ENCODE peak calls at places on chromosomes 5 and 9, in seven cellular contexts. One of them, this sample, is unnamed.

GRCh38 chr9:127763918-127764384 is 14.5 kb downstream of the SH2D3C start:
- DNase-seq in Calu3: peak
- DNase-seq in prostate gland: no peak
- DNase-seq in thyroid gland: peak
- DNase-seq in cardiac muscle cell: no peak
- DNase-seq in HCT116: no peak
- DNase-seq in endothelial cell: peak
- DNase-seq in this sample: peak

GRCh38 chr9:122392714-122393113 is 21.9 kb downstream of the PTGS1 start:
- DNase-seq in Calu3: no peak
- DNase-seq in thyroid gland: no peak
- DNase-seq in cardiac muscle cell: no peak
- DNase-seq in endothelial cell: no peak
- DNase-seq in prostate gland: no peak
- DNase-seq in HCT116: no peak
- DNase-seq in this sample: no peak

GRCh38 chr9:130770679-130771442 is 64.2 kb upstream of the ABL1 start:
- DNase-seq in Calu3: peak
- DNase-seq in HCT116: peak
- DNase-seq in cardiac muscle cell: peak
- DNase-seq in prostate gland: no peak
- DNase-seq in endothelial cell: no peak
- DNase-seq in thyroid gland: no peak
- DNase-seq in this sample: no peak

GRCh38 chr9:129394011-129394919 is 216.2 kb upstream of the IER5L start:
- DNase-seq in prostate gland: no peak
- DNase-seq in HCT116: no peak
- DNase-seq in endothelial cell: no peak
- DNase-seq in Calu3: no peak
- DNase-seq in cardiac muscle cell: no peak
- DNase-seq in thyroid gland: no peak
- DNase-seq in this sample: no peak

GRCh38 chr5:90640484-90641059 is 82.0 kb downstream of the ADGRV1 start:
- DNase-seq in Calu3: no peak
- DNase-seq in endothelial cell: no peak
- DNase-seq in cardiac muscle cell: peak
- DNase-seq in thyroid gland: peak
- DNase-seq in prostate gland: peak
- DNase-seq in HCT116: no peak
- DNase-seq in this sample: peak

GRCh38 chr5:87650284-87650683 is 237.6 kb upstream of the CCNH start:
- DNase-seq in HCT116: no peak
- DNase-seq in thyroid gland: no peak
- DNase-seq in cardiac muscle cell: no peak
- DNase-seq in Calu3: no peak
- DNase-seq in prostate gland: no peak
- DNase-seq in endothelial cell: no peak
- DNase-seq in this sample: no peak

GRCh38 chr9:38422555-38423245 is 1.6 kb downstream of the IGFBPL1 start:
- DNase-seq in HCT116: no peak
- DNase-seq in endothelial cell: no peak
- DNase-seq in thyroid gland: peak
- DNase-seq in Calu3: no peak
- DNase-seq in prostate gland: no peak
- DNase-seq in cardiac muscle cell: no peak
- DNase-seq in this sample: no peak

GRCh38 chr5:155008669-155009068 is 4.9 kb upstream of the KIF4B start:
- DNase-seq in thyroid gland: no peak
- DNase-seq in HCT116: peak
- DNase-seq in Calu3: no peak
- DNase-seq in cardiac muscle cell: no peak
- DNase-seq in endothelial cell: no peak
- DNase-seq in prostate gland: no peak
- DNase-seq in this sample: no peak

GRCh38 chr9:100597236-100597635 is 19.4 kb downstream of the CAVIN4 start:
- DNase-seq in endothelial cell: no peak
- DNase-seq in Calu3: no peak
- DNase-seq in cardiac muscle cell: no peak
- DNase-seq in prostate gland: no peak
- DNase-seq in HCT116: no peak
- DNase-seq in thyroid gland: no peak
- DNase-seq in this sample: no peak

GRCh38 chr9:116359958-116360357 is 206.4 kb downstream of the PAPPA start:
- DNase-seq in prostate gland: no peak
- DNase-seq in HCT116: no peak
- DNase-seq in cardiac muscle cell: no peak
- DNase-seq in thyroid gland: no peak
- DNase-seq in Calu3: no peak
- DNase-seq in endothelial cell: no peak
- DNase-seq in this sample: no peak

GRCh38 chr5:158714049-158714448 is 385.7 kb downstream of the EBF1 start:
- DNase-seq in cardiac muscle cell: no peak
- DNase-seq in thyroid gland: no peak
- DNase-seq in prostate gland: no peak
- DNase-seq in Calu3: no peak
- DNase-seq in HCT116: no peak
- DNase-seq in endothelial cell: no peak
- DNase-seq in this sample: no peak

GRCh38 chr9:135079676-135080075 is 7.8 kb upstream of the OLFM1 start:
- DNase-seq in cardiac muscle cell: no peak
- DNase-seq in HCT116: no peak
- DNase-seq in Calu3: no peak
- DNase-seq in prostate gland: no peak
- DNase-seq in thyroid gland: no peak
- DNase-seq in endothelial cell: no peak
- DNase-seq in this sample: peak

GRCh38 chr5:150263801-150264621 is 25.6 kb downstream of the CAMK2A start:
- DNase-seq in thyroid gland: peak
- DNase-seq in HCT116: peak
- DNase-seq in endothelial cell: no peak
- DNase-seq in Calu3: peak
- DNase-seq in prostate gland: peak
- DNase-seq in cardiac muscle cell: peak
- DNase-seq in this sample: peak

GRCh38 chr5:59299006-59299405 is 594.5 kb downstream of the PDE4D start:
- DNase-seq in prostate gland: no peak
- DNase-seq in thyroid gland: no peak
- DNase-seq in HCT116: no peak
- DNase-seq in endothelial cell: no peak
- DNase-seq in cardiac muscle cell: no peak
- DNase-seq in Calu3: no peak
- DNase-seq in this sample: no peak

GRCh38 chr5:180642181-180643140 is 6.9 kb downstream of the FLT4 start:
- DNase-seq in cardiac muscle cell: no peak
- DNase-seq in Calu3: no peak
- DNase-seq in thyroid gland: no peak
- DNase-seq in endothelial cell: no peak
- DNase-seq in prostate gland: no peak
- DNase-seq in HCT116: no peak
- DNase-seq in this sample: no peak

GRCh38 chr9:133057006-133057405 is 4.8 kb upstream of the CEL start:
- DNase-seq in cardiac muscle cell: no peak
- DNase-seq in thyroid gland: no peak
- DNase-seq in endothelial cell: no peak
- DNase-seq in HCT116: no peak
- DNase-seq in prostate gland: no peak
- DNase-seq in Calu3: no peak
- DNase-seq in this sample: peak

DNA sequence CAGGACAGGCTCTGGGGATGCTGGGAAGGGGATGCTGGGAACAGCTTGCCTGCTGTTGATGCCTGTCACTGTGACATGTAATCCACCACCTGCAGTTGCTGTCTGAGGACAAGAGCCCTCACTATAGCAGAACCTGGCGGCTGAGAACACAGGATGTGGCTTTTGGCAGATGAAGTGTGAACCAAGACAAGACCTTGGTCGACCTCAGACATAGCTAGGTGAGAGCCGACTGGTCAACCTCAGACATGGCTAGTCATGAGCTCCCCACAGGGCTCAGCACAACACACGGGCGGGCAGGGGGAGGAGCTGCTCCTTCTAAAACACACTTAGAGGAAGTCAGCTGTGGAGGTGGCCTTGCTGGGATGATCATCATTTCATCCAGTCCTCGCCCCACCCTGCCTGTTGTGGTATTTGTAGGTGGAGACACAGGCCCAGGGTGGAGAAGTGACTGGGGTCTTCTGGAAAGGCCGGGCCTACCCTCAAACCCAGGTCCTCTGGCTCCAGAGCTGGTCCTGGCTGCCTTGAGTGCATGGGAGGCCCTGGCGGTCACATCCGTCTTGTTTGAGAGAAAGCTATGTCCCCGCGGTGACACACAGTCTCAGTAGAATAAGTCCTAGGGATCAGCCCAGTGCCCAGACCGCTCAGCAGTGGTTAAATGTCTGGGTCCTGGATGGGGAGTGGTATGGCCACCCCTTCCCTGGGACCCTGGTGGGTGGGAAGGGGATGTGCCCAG is 6.1 kb downstream of the SUSD3 start:
- DNase-seq in Calu3: no peak
- DNase-seq in cardiac muscle cell: no peak
- DNase-seq in thyroid gland: peak
- DNase-seq in HCT116: no peak
- DNase-seq in prostate gland: peak
- DNase-seq in endothelial cell: no peak
- DNase-seq in this sample: no peak
- TF ChIP-seq CTCF in Calu3: no peak
- TF ChIP-seq CTCF in cardiac muscle cell: no peak
- TF ChIP-seq CTCF in thyroid gland: no peak
- TF ChIP-seq CTCF in HCT116: no peak
- TF ChIP-seq CTCF in prostate gland: no peak
- TF ChIP-seq CTCF in endothelial cell: no peak
- TF ChIP-seq CTCF in this sample: no peak

DNA sequence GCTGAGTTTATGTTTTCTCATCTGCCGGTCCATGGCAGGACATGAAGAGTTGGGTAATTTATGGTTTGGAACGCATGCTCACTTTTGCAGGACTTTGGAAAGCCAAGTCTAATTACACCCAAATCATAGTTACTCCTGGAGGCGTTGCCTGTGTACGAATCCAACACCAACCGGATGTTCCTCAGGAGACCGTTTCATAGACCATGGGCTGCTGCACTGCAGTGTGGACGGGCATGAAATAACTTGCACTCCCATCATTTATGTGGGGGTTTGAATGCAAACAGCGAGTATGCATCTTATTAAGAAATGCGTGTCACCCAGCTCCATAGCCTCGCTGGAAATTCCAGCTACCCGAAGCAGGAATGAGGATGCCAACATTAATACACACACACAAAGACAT is 96.1 kb upstream of the IRX2 start:
- DNase-seq in Calu3: no peak
- DNase-seq in thyroid gland: no peak
- DNase-seq in prostate gland: no peak
- DNase-seq in endothelial cell: no peak
- DNase-seq in HCT116: no peak
- DNase-seq in cardiac muscle cell: no peak
- DNase-seq in this sample: no peak
- TF ChIP-seq CTCF in Calu3: no peak
- TF ChIP-seq CTCF in thyroid gland: no peak
- TF ChIP-seq CTCF in prostate gland: no peak
- TF ChIP-seq CTCF in endothelial cell: no peak
- TF ChIP-seq CTCF in HCT116: no peak
- TF ChIP-seq CTCF in cardiac muscle cell: no peak
- TF ChIP-seq CTCF in this sample: no peak

GRCh38 chr9:126501383-126502331 is 112.1 kb upstream of the LMX1B start:
- DNase-seq in cardiac muscle cell: no peak
- DNase-seq in endothelial cell: no peak
- DNase-seq in Calu3: no peak
- DNase-seq in thyroid gland: no peak
- DNase-seq in prostate gland: no peak
- DNase-seq in HCT116: no peak
- DNase-seq in this sample: no peak
- TF ChIP-seq CTCF in cardiac muscle cell: no peak
- TF ChIP-seq CTCF in endothelial cell: no peak
- TF ChIP-seq CTCF in Calu3: no peak
- TF ChIP-seq CTCF in thyroid gland: no peak
- TF ChIP-seq CTCF in prostate gland: no peak
- TF ChIP-seq CTCF in HCT116: no peak
- TF ChIP-seq CTCF in this sample: no peak

DNA sequence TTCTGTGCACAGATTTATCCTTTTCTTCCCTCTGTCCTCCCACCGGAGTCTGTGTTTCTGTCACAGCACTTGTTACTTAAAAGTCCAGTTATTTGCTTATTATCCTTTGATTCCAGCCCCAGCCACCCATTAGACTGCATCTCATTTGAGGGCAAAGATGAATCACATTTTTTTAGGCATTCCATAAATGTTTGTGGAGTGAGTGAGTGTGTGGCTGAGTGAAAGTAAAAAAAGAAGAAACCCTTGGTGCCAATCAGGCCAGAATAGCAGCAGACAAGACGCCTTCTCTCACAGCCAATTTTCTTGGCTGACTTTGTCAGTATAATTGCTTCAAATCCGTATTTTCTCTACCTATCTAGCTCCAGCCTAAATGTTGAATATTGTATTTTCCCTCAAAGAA is 613.0 kb upstream of the WWC1 start:
- DNase-seq in cardiac muscle cell: no peak
- DNase-seq in thyroid gland: no peak
- DNase-seq in endothelial cell: no peak
- DNase-seq in prostate gland: no peak
- DNase-seq in HCT116: no peak
- DNase-seq in Calu3: no peak
- DNase-seq in this sample: no peak
- TF ChIP-seq CTCF in cardiac muscle cell: no peak
- TF ChIP-seq CTCF in thyroid gland: no peak
- TF ChIP-seq CTCF in endothelial cell: no peak
- TF ChIP-seq CTCF in prostate gland: no peak
- TF ChIP-seq CTCF in HCT116: no peak
- TF ChIP-seq CTCF in Calu3: no peak
- TF ChIP-seq CTCF in this sample: no peak

DNA sequence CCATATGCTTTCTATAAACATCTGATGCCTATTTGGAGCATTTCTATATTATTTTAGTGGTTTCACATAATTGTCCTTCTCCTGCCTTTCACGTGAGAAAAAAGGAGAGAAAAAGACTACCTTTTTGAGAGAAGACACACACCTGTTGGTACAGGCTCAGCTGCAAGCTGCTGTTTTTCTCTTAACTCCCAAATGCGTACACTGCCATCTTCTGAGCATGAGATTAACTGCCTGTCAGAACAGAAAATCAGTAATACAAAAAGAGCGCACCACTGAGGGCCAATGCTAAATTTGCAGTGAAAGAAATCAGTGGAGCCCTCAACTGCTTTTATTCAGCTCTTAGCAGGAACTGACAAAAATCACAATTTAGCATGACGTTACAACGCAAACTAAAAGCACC is 54.9 kb downstream of the WDR41 start:
- DNase-seq in thyroid gland: no peak
- DNase-seq in HCT116: peak
- DNase-seq in endothelial cell: no peak
- DNase-seq in prostate gland: no peak
- DNase-seq in cardiac muscle cell: peak
- DNase-seq in Calu3: no peak
- DNase-seq in this sample: no peak
- TF ChIP-seq CTCF in thyroid gland: no peak
- TF ChIP-seq CTCF in HCT116: peak
- TF ChIP-seq CTCF in endothelial cell: no peak
- TF ChIP-seq CTCF in prostate gland: no peak
- TF ChIP-seq CTCF in cardiac muscle cell: no peak
- TF ChIP-seq CTCF in Calu3: no peak
- TF ChIP-seq CTCF in this sample: no peak

GRCh38 chr5:127396490-127397155 is 106.0 kb downstream of the MEGF10 start:
- DNase-seq in Calu3: no peak
- DNase-seq in HCT116: no peak
- DNase-seq in prostate gland: no peak
- DNase-seq in cardiac muscle cell: no peak
- DNase-seq in thyroid gland: no peak
- DNase-seq in endothelial cell: no peak
- DNase-seq in this sample: no peak
- TF ChIP-seq CTCF in Calu3: no peak
- TF ChIP-seq CTCF in HCT116: peak
- TF ChIP-seq CTCF in prostate gland: no peak
- TF ChIP-seq CTCF in cardiac muscle cell: no peak
- TF ChIP-seq CTCF in thyroid gland: no peak
- TF ChIP-seq CTCF in endothelial cell: no peak
- TF ChIP-seq CTCF in this sample: no peak